ENCODE peak calls at places on chromosomes 1 and 21, in six cellular contexts. E, O, I, J, P and F are unnamed samples.

GRCh38 chr1:150596095-150596892 is 16.9 kb upstream of the MCL1 start:
- DNase-seq in E (no peak), O (no peak), I (no peak), J (no peak), P (no peak), F (no peak)

GRCh38 chr1:155646307-155646706 is 36.3 kb downstream of the MSTO1 start:
- DNase-seq in E (no peak), O (peak), I (no peak), J (no peak), P (no peak), F (no peak)

GRCh38 chr1:32871364-32872188 is 864 bp upstream of the FNDC5 start:
- DNase-seq in E (no peak), O (no peak), I (peak), J (no peak), P (no peak), F (no peak)

GRCh38 chr1:173717238-173717637 is 2.5 kb downstream of the KLHL20 start:
- DNase-seq in E (no peak), O (peak), I (no peak), J (no peak), P (no peak), F (no peak)

GRCh38 chr21:43297989-43298388 is 128.9 kb downstream of the SIK1 start:
- DNase-seq in E (no peak), O (no peak), I (no peak), J (no peak), P (no peak), F (no peak)

GRCh38 chr1:8670371-8670818 is 147.0 kb downstream of the RERE start:
- DNase-seq in E (no peak), O (peak), I (no peak), J (no peak), P (no peak), F (no peak)

GRCh38 chr21:36127250-36127904 is 7.5 kb upstream of the CBR3 start:
- DNase-seq in E (no peak), O (no peak), I (no peak), J (no peak), P (no peak), F (no peak)

GRCh38 chr1:34929497-34929852 is at the start of gene DLGAP3:
- DNase-seq in E (peak), O (no peak), I (peak), J (peak), P (no peak), F (no peak)

GRCh38 chr1:210582186-210582981 is 253.7 kb downstream of the HHAT start:
- DNase-seq in E (no peak), O (no peak), I (no peak), J (no peak), P (no peak), F (no peak)

GRCh38 chr1:116909511-116910378 is at the start of gene PTGFRN:
- DNase-seq in E (peak), O (peak), I (peak), J (peak), P (no peak), F (no peak)

GRCh38 chr1:241749041-241749798 is 97.1 kb downstream of the WDR64 start:
- DNase-seq in E (no peak), O (peak), I (peak), J (no peak), P (no peak), F (no peak)

GRCh38 chr1:248404024-248404423 is 1.2 kb downstream of the OR2T1 start:
- DNase-seq in E (no peak), O (peak), I (no peak), J (no peak), P (peak), F (peak)

GRCh38 chr1:100703716-100704115 is 15.8 kb upstream of the VCAM1 start:
- DNase-seq in E (no peak), O (peak), I (no peak), J (no peak), P (no peak), F (no peak)

GRCh38 chr1:22773981-22774471 is 63.4 kb downstream of the EPHB2 start:
- DNase-seq in E (no peak), O (peak), I (no peak), J (no peak), P (no peak), F (no peak)

GRCh38 chr1:25948641-25949040 is 42.4 kb upstream of the STMN1 start:
- DNase-seq in E (no peak), O (no peak), I (no peak), J (no peak), P (no peak), F (no peak)

GRCh38 chr1:9234223-9235122 is at the start of gene H6PD:
- DNase-seq in E (peak), O (peak), I (peak), J (peak), P (no peak), F (peak)

GRCh38 chr1:220874201-220874655 is 5.0 kb upstream of the HLX start:
- DNase-seq in E (peak), O (no peak), I (peak), J (peak), P (no peak), F (peak)